ENCODE peak calls at places on chromosome 10, in six cellular contexts. I, Y, V, R, H and D are unnamed samples.

GRCh38 chr10:46308666-46309450 is 22.1 kb downstream of the ANTXRL start:
- DNase-seq in V (no peak), H (no peak), I (no peak), R (no peak), Y (no peak), D (no peak)

GRCh38 chr10:129528376-129528978 is 61.4 kb downstream of the MGMT start:
- DNase-seq in R (no peak), V (no peak), I (no peak), H (no peak), Y (no peak), D (no peak)

GRCh38 chr10:68202965-68203358 is 29.0 kb downstream of the ATOH7 start:
- DNase-seq in H (no peak), I (no peak), Y (no peak), R (no peak), V (no peak), D (no peak)

GRCh38 chr10:131727612-131728011 is 173.2 kb upstream of the PPP2R2D start:
- DNase-seq in H (no peak), V (no peak), I (no peak), Y (no peak), R (no peak), D (no peak)

GRCh38 chr10:49643296-49644034 is 29.6 kb downstream of the CHAT start:
- DNase-seq in I (no peak), Y (no peak), V (no peak), R (no peak), H (no peak), D (no peak)

GRCh38 chr10:33509231-33509871 is 174.9 kb upstream of the NRP1 start:
- DNase-seq in I (no peak), H (peak), V (peak), R (peak), Y (no peak), D (peak)

GRCh38 chr10:119802068-119802538 is 70.5 kb downstream of the MCMBP start:
- DNase-seq in Y (no peak), H (no peak), R (no peak), I (no peak), V (no peak), D (no peak)

GRCh38 chr10:115214799-115215198 is 121.6 kb downstream of the ATRNL1 start:
- DNase-seq in V (no peak), I (no peak), R (no peak), Y (no peak), H (no peak), D (no peak)

GRCh38 chr10:129956285-129956649 is 7.8 kb downstream of the EBF3 start:
- DNase-seq in Y (no peak), R (no peak), V (no peak), H (no peak), I (no peak), D (no peak)

GRCh38 chr10:98296514-98296913 is 28.5 kb upstream of the LOXL4 start:
- DNase-seq in R (no peak), Y (no peak), I (no peak), V (no peak), H (no peak), D (no peak)

GRCh38 chr10:133453516-133454203 is at the start of gene SCART1:
- DNase-seq in H (no peak), V (no peak), I (no peak), Y (no peak), R (peak), D (no peak)

GRCh38 chr10:52436664-52437063 is 122.6 kb downstream of the DKK1 start:
- DNase-seq in H (peak), R (no peak), V (no peak), I (no peak), Y (no peak), D (no peak)

GRCh38 chr10:34647157-34647556 is 167.9 kb downstream of the PARD3 start:
- DNase-seq in I (no peak), V (no peak), H (no peak), R (no peak), Y (no peak), D (no peak)